ENCODE peak calls at places on chromosomes 11 and 22, in seven cellular contexts. One of them, this sample, is unnamed.

GRCh38 chr22:40535189-40535512 is 101.4 kb downstream of the MRTFA start:
- DNase-seq in HCT116: no peak
- DNase-seq in HepG2: no peak
- DNase-seq in SK-N-SH: no peak
- DNase-seq in GM12878: no peak
- DNase-seq in K562: no peak
- DNase-seq in H1: no peak
- DNase-seq in this sample: no peak

GRCh38 chr11:9973921-9974320 is 310.0 kb downstream of the SWAP70 start:
- DNase-seq in HCT116: no peak
- DNase-seq in HepG2: no peak
- DNase-seq in SK-N-SH: no peak
- DNase-seq in GM12878: no peak
- DNase-seq in K562: no peak
- DNase-seq in H1: no peak
- DNase-seq in this sample: no peak

GRCh38 chr11:116913000-116913399 is 75.6 kb upstream of the APOA1 start:
- DNase-seq in HCT116: no peak
- DNase-seq in HepG2: no peak
- DNase-seq in SK-N-SH: no peak
- DNase-seq in GM12878: no peak
- DNase-seq in K562: no peak
- DNase-seq in H1: no peak
- DNase-seq in this sample: no peak

GRCh38 chr22:21968452-21969129 is 14.0 kb downstream of the TOP3B start:
- DNase-seq in HCT116: no peak
- DNase-seq in HepG2: no peak
- DNase-seq in SK-N-SH: no peak
- DNase-seq in GM12878: no peak
- DNase-seq in K562: no peak
- DNase-seq in H1: no peak
- DNase-seq in this sample: no peak

GRCh38 chr22:26585104-26585790 is 4.7 kb downstream of the TPST2 start:
- DNase-seq in HCT116: no peak
- DNase-seq in HepG2: no peak
- DNase-seq in SK-N-SH: peak
- DNase-seq in GM12878: no peak
- DNase-seq in K562: no peak
- DNase-seq in H1: no peak
- DNase-seq in this sample: no peak

GRCh38 chr11:47797633-47798032 is 30.5 kb upstream of the FNBP4 start:
- DNase-seq in HCT116: no peak
- DNase-seq in HepG2: no peak
- DNase-seq in SK-N-SH: no peak
- DNase-seq in GM12878: no peak
- DNase-seq in K562: no peak
- DNase-seq in H1: no peak
- DNase-seq in this sample: no peak

GRCh38 chr22:27100323-27100722 is 442.9 kb downstream of the MIAT start:
- DNase-seq in HCT116: no peak
- DNase-seq in HepG2: no peak
- DNase-seq in SK-N-SH: no peak
- DNase-seq in GM12878: no peak
- DNase-seq in K562: no peak
- DNase-seq in H1: no peak
- DNase-seq in this sample: no peak

GRCh38 chr22:30279389-30279788 is 9.9 kb downstream of the CASTOR1 start:
- DNase-seq in HCT116: no peak
- DNase-seq in HepG2: no peak
- DNase-seq in SK-N-SH: no peak
- DNase-seq in GM12878: no peak
- DNase-seq in K562: no peak
- DNase-seq in H1: no peak
- DNase-seq in this sample: no peak

GRCh38 chr22:27810566-27810965 is 9.0 kb upstream of the MN1 start:
- DNase-seq in HCT116: no peak
- DNase-seq in HepG2: peak
- DNase-seq in SK-N-SH: no peak
- DNase-seq in GM12878: no peak
- DNase-seq in K562: no peak
- DNase-seq in H1: no peak
- DNase-seq in this sample: no peak

GRCh38 chr11:9756461-9756860 is 92.6 kb downstream of the SWAP70 start:
- DNase-seq in HCT116: no peak
- DNase-seq in HepG2: no peak
- DNase-seq in SK-N-SH: no peak
- DNase-seq in GM12878: no peak
- DNase-seq in K562: no peak
- DNase-seq in H1: no peak
- DNase-seq in this sample: no peak

GRCh38 chr22:45942344-45942743 is 34.6 kb downstream of the WNT7B start:
- DNase-seq in HCT116: no peak
- DNase-seq in HepG2: no peak
- DNase-seq in SK-N-SH: no peak
- DNase-seq in GM12878: no peak
- DNase-seq in K562: no peak
- DNase-seq in H1: no peak
- DNase-seq in this sample: no peak

GRCh38 chr11:78370406-78371172 is 47.0 kb downstream of the GAB2 start:
- DNase-seq in HCT116: no peak
- DNase-seq in HepG2: peak
- DNase-seq in SK-N-SH: no peak
- DNase-seq in GM12878: no peak
- DNase-seq in K562: no peak
- DNase-seq in H1: no peak
- DNase-seq in this sample: no peak

GRCh38 chr11:6925636-6926207 is 504 bp upstream of the ZNF215 start:
- DNase-seq in HCT116: peak
- DNase-seq in HepG2: no peak
- DNase-seq in SK-N-SH: no peak
- DNase-seq in GM12878: no peak
- DNase-seq in K562: peak
- DNase-seq in H1: no peak
- DNase-seq in this sample: no peak

GRCh38 chr11:2295971-2296912 is 5.5 kb downstream of the C11orf21 start:
- DNase-seq in HCT116: no peak
- DNase-seq in HepG2: no peak
- DNase-seq in SK-N-SH: no peak
- DNase-seq in GM12878: no peak
- DNase-seq in K562: no peak
- DNase-seq in H1: no peak
- DNase-seq in this sample: no peak

GRCh38 chr11:9138612-9139579 is 47.5 kb upstream of the SCUBE2 start:
- DNase-seq in HCT116: peak
- DNase-seq in HepG2: peak
- DNase-seq in SK-N-SH: no peak
- DNase-seq in GM12878: no peak
- DNase-seq in K562: no peak
- DNase-seq in H1: no peak
- DNase-seq in this sample: no peak

GRCh38 chr22:42884616-42885375 is 27.7 kb upstream of the ARFGAP3 start:
- DNase-seq in HCT116: no peak
- DNase-seq in HepG2: no peak
- DNase-seq in SK-N-SH: no peak
- DNase-seq in GM12878: no peak
- DNase-seq in K562: no peak
- DNase-seq in H1: no peak
- DNase-seq in this sample: no peak

GRCh38 chr22:46966495-46966845 is 204.0 kb downstream of the TBC1D22A start:
- DNase-seq in HCT116: no peak
- DNase-seq in HepG2: no peak
- DNase-seq in SK-N-SH: no peak
- DNase-seq in GM12878: no peak
- DNase-seq in K562: no peak
- DNase-seq in H1: no peak
- DNase-seq in this sample: no peak

DNA sequence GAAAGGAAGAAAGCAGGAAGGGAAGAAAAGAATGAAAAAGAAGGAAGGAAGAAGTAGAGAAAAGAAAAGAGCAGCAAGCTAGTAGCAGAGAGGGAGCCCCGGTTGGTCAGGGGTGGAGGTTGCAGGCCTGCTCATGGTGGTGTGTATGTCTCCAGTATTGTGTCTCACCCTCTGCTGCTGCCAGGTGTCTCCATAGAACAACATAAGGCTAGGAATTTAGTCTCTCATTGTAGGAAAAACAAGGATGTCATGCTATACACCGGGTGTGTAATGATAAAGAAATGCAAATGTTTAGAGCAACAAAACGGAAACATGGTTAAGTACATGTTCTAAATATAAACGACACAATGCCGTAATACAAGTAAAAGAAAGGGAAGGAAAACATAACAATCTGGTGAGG is 342.5 kb downstream of the NTM start:
- DNase-seq in HCT116: no peak
- DNase-seq in HepG2: no peak
- DNase-seq in SK-N-SH: no peak
- DNase-seq in GM12878: no peak
- DNase-seq in K562: no peak
- DNase-seq in H1: no peak
- DNase-seq in this sample: no peak
- TF ChIP-seq YY1 in HCT116: no peak
- TF ChIP-seq YY1 in HepG2: no peak
- TF ChIP-seq YY1 in SK-N-SH: no peak
- TF ChIP-seq YY1 in GM12878: no peak
- TF ChIP-seq YY1 in K562: no peak
- TF ChIP-seq YY1 in H1: no peak
- TF ChIP-seq YY1 in this sample: no peak

DNA sequence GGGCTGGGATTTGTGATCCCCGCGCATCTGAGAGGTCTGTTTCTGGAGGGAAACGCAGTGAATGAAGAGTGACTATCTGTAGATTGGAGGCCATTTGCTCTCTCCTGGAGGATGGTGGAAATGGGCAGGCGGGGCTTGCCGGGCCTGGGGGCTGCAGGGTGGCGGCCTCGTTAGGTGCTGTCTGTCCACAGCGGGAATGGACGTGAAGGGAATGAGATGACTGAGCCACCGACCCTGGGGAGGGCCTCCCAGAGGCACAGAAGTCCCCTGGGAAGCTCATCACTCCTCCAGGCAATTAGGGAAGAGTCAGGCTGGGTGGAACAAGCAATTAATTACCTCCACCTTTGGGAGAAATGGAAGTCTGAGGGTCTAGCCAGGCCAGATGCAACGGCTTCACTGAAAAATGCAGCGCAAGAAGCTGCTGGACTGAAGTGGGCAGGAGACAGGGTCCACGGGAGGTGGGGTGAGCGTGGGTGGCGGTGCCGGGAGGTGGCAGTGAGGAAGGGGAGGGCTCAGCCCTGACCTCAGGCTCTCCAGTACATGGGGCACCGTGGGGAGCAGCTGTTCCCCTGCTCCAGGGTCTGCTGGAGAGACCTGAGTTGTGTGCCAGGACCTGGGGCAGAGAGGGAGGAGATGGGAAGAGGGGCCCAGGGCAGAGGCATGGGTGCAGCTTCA is 524.5 kb downstream of the BRD1 start:
- DNase-seq in HCT116: no peak
- DNase-seq in HepG2: no peak
- DNase-seq in SK-N-SH: no peak
- DNase-seq in GM12878: no peak
- DNase-seq in K562: no peak
- DNase-seq in H1: no peak
- DNase-seq in this sample: no peak
- TF ChIP-seq YY1 in HCT116: no peak
- TF ChIP-seq YY1 in HepG2: no peak
- TF ChIP-seq YY1 in SK-N-SH: no peak
- TF ChIP-seq YY1 in GM12878: no peak
- TF ChIP-seq YY1 in K562: no peak
- TF ChIP-seq YY1 in H1: no peak
- TF ChIP-seq YY1 in this sample: no peak

GRCh38 chr11:34899633-34900016 is 16.6 kb downstream of the APIP start:
- DNase-seq in HCT116: no peak
- DNase-seq in HepG2: no peak
- DNase-seq in SK-N-SH: no peak
- DNase-seq in GM12878: no peak
- DNase-seq in K562: no peak
- DNase-seq in H1: no peak
- DNase-seq in this sample: no peak

GRCh38 chr11:34905666-34906065 is 10.5 kb downstream of the APIP start:
- DNase-seq in HCT116: no peak
- DNase-seq in HepG2: no peak
- DNase-seq in SK-N-SH: no peak
- DNase-seq in GM12878: no peak
- DNase-seq in K562: no peak
- DNase-seq in H1: no peak
- DNase-seq in this sample: no peak

GRCh38 chr11:34909435-34909834 is 6.7 kb downstream of the APIP start:
- DNase-seq in HCT116: no peak
- DNase-seq in HepG2: no peak
- DNase-seq in SK-N-SH: no peak
- DNase-seq in GM12878: no peak
- DNase-seq in K562: no peak
- DNase-seq in H1: no peak
- DNase-seq in this sample: no peak

GRCh38 chr11:34907934-34908593 is 8.1 kb downstream of the APIP start:
- DNase-seq in HCT116: no peak
- DNase-seq in HepG2: no peak
- DNase-seq in SK-N-SH: no peak
- DNase-seq in GM12878: no peak
- DNase-seq in K562: no peak
- DNase-seq in H1: no peak
- DNase-seq in this sample: no peak

GRCh38 chr11:34904421-34904950 is 11.7 kb downstream of the APIP start:
- DNase-seq in HCT116: no peak
- DNase-seq in HepG2: no peak
- DNase-seq in SK-N-SH: no peak
- DNase-seq in GM12878: no peak
- DNase-seq in K562: no peak
- DNase-seq in H1: no peak
- DNase-seq in this sample: no peak
- TF ChIP-seq YY1 in HCT116: no peak
- TF ChIP-seq YY1 in HepG2: no peak
- TF ChIP-seq YY1 in SK-N-SH: no peak
- TF ChIP-seq YY1 in GM12878: no peak
- TF ChIP-seq YY1 in K562: no peak
- TF ChIP-seq YY1 in H1: no peak
- TF ChIP-seq YY1 in this sample: no peak

GRCh38 chr11:88421530-88421929 is 84.0 kb upstream of the CTSC start:
- DNase-seq in HCT116: no peak
- DNase-seq in HepG2: no peak
- DNase-seq in SK-N-SH: no peak
- DNase-seq in GM12878: peak
- DNase-seq in K562: peak
- DNase-seq in H1: no peak
- DNase-seq in this sample: no peak

GRCh38 chr11:88420165-88420781 is 82.7 kb upstream of the CTSC start:
- DNase-seq in HCT116: no peak
- DNase-seq in HepG2: no peak
- DNase-seq in SK-N-SH: no peak
- DNase-seq in GM12878: no peak
- DNase-seq in K562: peak
- DNase-seq in H1: no peak
- DNase-seq in this sample: no peak

GRCh38 chr11:88428959-88429358 is 91.4 kb upstream of the CTSC start:
- DNase-seq in HCT116: no peak
- DNase-seq in HepG2: no peak
- DNase-seq in SK-N-SH: no peak
- DNase-seq in GM12878: no peak
- DNase-seq in K562: no peak
- DNase-seq in H1: no peak
- DNase-seq in this sample: no peak

GRCh38 chr11:88424881-88425280 is 87.3 kb upstream of the CTSC start:
- DNase-seq in HCT116: no peak
- DNase-seq in HepG2: no peak
- DNase-seq in SK-N-SH: no peak
- DNase-seq in GM12878: no peak
- DNase-seq in K562: no peak
- DNase-seq in H1: no peak
- DNase-seq in this sample: no peak
- TF ChIP-seq YY1 in HCT116: no peak
- TF ChIP-seq YY1 in HepG2: no peak
- TF ChIP-seq YY1 in SK-N-SH: no peak
- TF ChIP-seq YY1 in GM12878: no peak
- TF ChIP-seq YY1 in K562: no peak
- TF ChIP-seq YY1 in H1: no peak
- TF ChIP-seq YY1 in this sample: no peak

This sample was measured in NT2/D1.